ENCODE peak calls at places on chromosomes 12 and 14, in seven cellular contexts. One of them, this sample, is unnamed.

GRCh38 chr12:112350593-112351592 is 31.3 kb downstream of the HECTD4 start:
- DNase-seq in dorsolateral prefrontal cortex: no peak
- DNase-seq in A549: no peak
- DNase-seq in mucosa of descending colon: no peak
- DNase-seq in HFFc6: no peak
- DNase-seq in keratinocyte: no peak
- DNase-seq in GM12865: peak
- DNase-seq in this sample: peak

GRCh38 chr14:100278702-100279101 is 27.5 kb downstream of the SLC25A29 start:
- DNase-seq in keratinocyte: no peak
- DNase-seq in A549: no peak
- DNase-seq in HFFc6: peak
- DNase-seq in dorsolateral prefrontal cortex: no peak
- DNase-seq in mucosa of descending colon: no peak
- DNase-seq in GM12865: peak
- DNase-seq in this sample: peak

GRCh38 chr14:91029451-91030217 is 30.8 kb downstream of the RPS6KA5 start:
- DNase-seq in mucosa of descending colon: no peak
- DNase-seq in HFFc6: no peak
- DNase-seq in dorsolateral prefrontal cortex: no peak
- DNase-seq in GM12865: no peak
- DNase-seq in keratinocyte: no peak
- DNase-seq in A549: peak
- DNase-seq in this sample: no peak

GRCh38 chr12:58557156-58557555 is 363.1 kb downstream of the LRIG3 start:
- DNase-seq in dorsolateral prefrontal cortex: no peak
- DNase-seq in HFFc6: peak
- DNase-seq in GM12865: no peak
- DNase-seq in keratinocyte: no peak
- DNase-seq in mucosa of descending colon: no peak
- DNase-seq in A549: no peak
- DNase-seq in this sample: peak

GRCh38 chr12:57521475-57522018 is 1.1 kb upstream of the MBD6 start:
- DNase-seq in A549: peak
- DNase-seq in mucosa of descending colon: peak
- DNase-seq in dorsolateral prefrontal cortex: no peak
- DNase-seq in HFFc6: no peak
- DNase-seq in keratinocyte: no peak
- DNase-seq in GM12865: no peak
- DNase-seq in this sample: no peak

GRCh38 chr14:89279649-89280232 is 137.3 kb downstream of the FOXN3 start:
- DNase-seq in HFFc6: no peak
- DNase-seq in dorsolateral prefrontal cortex: no peak
- DNase-seq in keratinocyte: no peak
- DNase-seq in A549: no peak
- DNase-seq in GM12865: no peak
- DNase-seq in mucosa of descending colon: no peak
- DNase-seq in this sample: no peak

GRCh38 chr12:104793280-104793679 is 164.8 kb downstream of the SLC41A2 start:
- DNase-seq in GM12865: no peak
- DNase-seq in mucosa of descending colon: no peak
- DNase-seq in dorsolateral prefrontal cortex: no peak
- DNase-seq in HFFc6: peak
- DNase-seq in A549: no peak
- DNase-seq in keratinocyte: no peak
- DNase-seq in this sample: peak

GRCh38 chr12:116700066-116700465 is 37.8 kb downstream of the SPRING1 start:
- DNase-seq in A549: no peak
- DNase-seq in GM12865: no peak
- DNase-seq in mucosa of descending colon: no peak
- DNase-seq in keratinocyte: no peak
- DNase-seq in dorsolateral prefrontal cortex: no peak
- DNase-seq in HFFc6: peak
- DNase-seq in this sample: no peak

GRCh38 chr12:108194585-108194984 is 65.5 kb downstream of the WSCD2 start:
- DNase-seq in dorsolateral prefrontal cortex: no peak
- DNase-seq in mucosa of descending colon: no peak
- DNase-seq in A549: no peak
- DNase-seq in HFFc6: no peak
- DNase-seq in GM12865: no peak
- DNase-seq in keratinocyte: no peak
- DNase-seq in this sample: no peak

GRCh38 chr14:50477760-50478159 is 54.6 kb downstream of the MAP4K5 start:
- DNase-seq in GM12865: no peak
- DNase-seq in dorsolateral prefrontal cortex: no peak
- DNase-seq in keratinocyte: no peak
- DNase-seq in A549: no peak
- DNase-seq in HFFc6: no peak
- DNase-seq in mucosa of descending colon: no peak
- DNase-seq in this sample: no peak

DNA sequence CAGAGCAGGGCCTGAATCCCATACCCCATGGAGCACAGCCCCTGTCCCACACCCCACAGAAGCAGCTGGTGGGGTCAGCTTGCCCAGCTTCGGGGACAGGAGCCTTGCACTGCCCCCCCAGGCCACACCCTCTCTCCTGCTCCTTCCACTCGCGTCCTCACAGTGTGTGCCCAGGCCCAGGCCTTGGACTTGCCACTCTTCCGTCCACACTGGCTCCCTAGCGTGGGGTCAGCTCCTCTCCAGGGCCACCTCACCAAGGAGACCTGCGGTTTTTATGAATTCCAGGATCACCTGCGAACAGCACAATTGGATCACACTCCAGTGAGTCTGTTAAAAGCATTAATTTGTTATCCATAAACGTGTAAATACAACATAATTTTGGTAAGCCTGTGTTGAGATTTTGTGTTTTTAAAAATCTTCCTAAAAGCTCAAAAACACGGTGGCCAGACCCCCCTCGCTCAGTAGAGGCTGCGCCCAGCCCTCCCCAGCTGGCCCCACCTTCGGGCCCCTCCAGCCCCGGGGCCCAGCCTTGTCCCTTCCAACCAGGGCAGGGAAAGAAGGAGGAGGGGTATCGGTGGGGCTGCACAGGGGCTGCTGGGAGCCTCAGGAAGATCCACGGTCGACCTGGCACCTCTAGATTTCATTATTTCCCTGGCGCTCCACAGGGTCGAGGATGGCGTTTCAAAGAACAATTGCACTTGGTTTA is 12.0 kb downstream of the GALNT9 start:
- DNase-seq in keratinocyte: no peak
- DNase-seq in GM12865: no peak
- DNase-seq in A549: no peak
- DNase-seq in mucosa of descending colon: peak
- DNase-seq in dorsolateral prefrontal cortex: no peak
- DNase-seq in HFFc6: no peak
- DNase-seq in this sample: no peak
- TF ChIP-seq CTCF in keratinocyte: no peak
- TF ChIP-seq CTCF in GM12865: no peak
- TF ChIP-seq CTCF in A549: no peak
- TF ChIP-seq CTCF in mucosa of descending colon: no peak
- TF ChIP-seq CTCF in dorsolateral prefrontal cortex: no peak
- TF ChIP-seq CTCF in HFFc6: no peak
- TF ChIP-seq CTCF in this sample: no peak

GRCh38 chr12:130192667-130193345 is 30.5 kb downstream of the FZD10 start:
- DNase-seq in GM12865: no peak
- DNase-seq in A549: peak
- DNase-seq in mucosa of descending colon: no peak
- DNase-seq in keratinocyte: no peak
- DNase-seq in HFFc6: no peak
- DNase-seq in dorsolateral prefrontal cortex: no peak
- DNase-seq in this sample: no peak
- TF ChIP-seq CTCF in GM12865: no peak
- TF ChIP-seq CTCF in A549: no peak
- TF ChIP-seq CTCF in mucosa of descending colon: no peak
- TF ChIP-seq CTCF in keratinocyte: peak
- TF ChIP-seq CTCF in HFFc6: no peak
- TF ChIP-seq CTCF in dorsolateral prefrontal cortex: no peak
- TF ChIP-seq CTCF in this sample: no peak

GRCh38 chr14:102046337-102047278 is 40.2 kb downstream of the HSP90AA1 start:
- DNase-seq in dorsolateral prefrontal cortex: peak
- DNase-seq in A549: peak
- DNase-seq in HFFc6: peak
- DNase-seq in GM12865: peak
- DNase-seq in mucosa of descending colon: peak
- DNase-seq in keratinocyte: no peak
- DNase-seq in this sample: no peak
- TF ChIP-seq CTCF in dorsolateral prefrontal cortex: peak
- TF ChIP-seq CTCF in A549: peak
- TF ChIP-seq CTCF in HFFc6: peak
- TF ChIP-seq CTCF in GM12865: peak
- TF ChIP-seq CTCF in mucosa of descending colon: peak
- TF ChIP-seq CTCF in keratinocyte: peak
- TF ChIP-seq CTCF in this sample: peak

DNA sequence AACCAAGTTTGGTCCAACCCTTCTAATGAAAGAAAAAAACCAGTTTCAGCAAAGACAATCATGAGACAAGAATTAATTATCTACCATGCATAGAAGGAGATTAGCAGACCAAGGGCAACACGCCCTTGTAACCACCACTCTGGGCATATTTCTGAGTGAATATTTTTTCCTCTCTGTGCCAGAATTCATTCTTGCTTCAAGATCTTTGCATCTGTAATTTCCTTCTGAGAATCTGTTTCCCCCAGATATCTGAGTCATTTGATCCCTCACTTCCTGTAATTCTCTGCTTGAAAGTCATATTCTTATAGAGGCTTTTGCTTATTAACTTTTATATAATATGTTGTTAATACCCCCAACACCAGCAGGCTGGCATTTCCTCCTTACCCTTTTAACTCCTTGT is 243.7 kb downstream of the SLC16A7 start:
- DNase-seq in dorsolateral prefrontal cortex: no peak
- DNase-seq in HFFc6: no peak
- DNase-seq in GM12865: no peak
- DNase-seq in keratinocyte: no peak
- DNase-seq in A549: no peak
- DNase-seq in mucosa of descending colon: no peak
- DNase-seq in this sample: no peak
- TF ChIP-seq CTCF in dorsolateral prefrontal cortex: no peak
- TF ChIP-seq CTCF in HFFc6: no peak
- TF ChIP-seq CTCF in GM12865: no peak
- TF ChIP-seq CTCF in keratinocyte: no peak
- TF ChIP-seq CTCF in A549: no peak
- TF ChIP-seq CTCF in mucosa of descending colon: no peak
- TF ChIP-seq CTCF in this sample: no peak

GRCh38 chr12:50182461-50182860 is 15.3 kb upstream of the CERS5 start:
- DNase-seq in mucosa of descending colon: no peak
- DNase-seq in dorsolateral prefrontal cortex: no peak
- DNase-seq in A549: no peak
- DNase-seq in GM12865: no peak
- DNase-seq in keratinocyte: no peak
- DNase-seq in HFFc6: no peak
- DNase-seq in this sample: no peak
- TF ChIP-seq CTCF in mucosa of descending colon: no peak
- TF ChIP-seq CTCF in dorsolateral prefrontal cortex: no peak
- TF ChIP-seq CTCF in A549: peak
- TF ChIP-seq CTCF in GM12865: no peak
- TF ChIP-seq CTCF in keratinocyte: no peak
- TF ChIP-seq CTCF in HFFc6: peak
- TF ChIP-seq CTCF in this sample: no peak

DNA sequence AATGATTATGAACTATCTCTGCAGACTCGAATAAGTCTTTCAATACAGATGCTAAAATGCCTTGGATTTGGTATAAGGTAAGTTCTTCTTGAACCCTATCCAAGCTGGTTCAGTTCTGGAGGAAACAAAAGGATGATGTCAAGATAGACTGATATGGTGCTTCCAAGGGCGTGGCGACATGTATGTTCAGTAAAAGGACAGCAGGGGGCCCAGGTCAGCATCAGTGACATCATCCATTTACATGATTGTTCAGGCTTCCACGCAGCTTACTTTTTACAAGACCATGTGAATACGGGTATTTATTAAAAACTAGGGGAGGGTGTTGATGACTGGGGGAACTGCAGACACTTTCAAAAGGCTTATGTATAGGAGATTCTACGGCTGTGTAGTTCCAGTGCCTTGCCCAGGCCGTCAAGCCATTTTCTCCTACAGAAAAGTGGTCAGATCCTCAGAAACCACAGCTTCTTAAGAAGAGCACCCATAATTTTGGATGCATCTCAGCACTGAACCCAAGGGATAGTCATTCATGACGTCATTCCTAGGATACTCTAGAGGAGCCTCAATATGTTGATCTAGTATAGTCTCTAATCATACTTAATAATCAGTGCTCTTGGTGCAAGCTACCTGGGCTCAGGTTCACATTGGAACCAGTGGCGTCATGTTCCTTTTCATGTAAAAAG is 527.7 kb downstream of the FUT8 start:
- DNase-seq in A549: peak
- DNase-seq in dorsolateral prefrontal cortex: no peak
- DNase-seq in HFFc6: no peak
- DNase-seq in mucosa of descending colon: no peak
- DNase-seq in GM12865: peak
- DNase-seq in keratinocyte: no peak
- DNase-seq in this sample: no peak
- TF ChIP-seq CTCF in A549: no peak
- TF ChIP-seq CTCF in dorsolateral prefrontal cortex: no peak
- TF ChIP-seq CTCF in HFFc6: peak
- TF ChIP-seq CTCF in mucosa of descending colon: no peak
- TF ChIP-seq CTCF in GM12865: peak
- TF ChIP-seq CTCF in keratinocyte: peak
- TF ChIP-seq CTCF in this sample: no peak

DNA sequence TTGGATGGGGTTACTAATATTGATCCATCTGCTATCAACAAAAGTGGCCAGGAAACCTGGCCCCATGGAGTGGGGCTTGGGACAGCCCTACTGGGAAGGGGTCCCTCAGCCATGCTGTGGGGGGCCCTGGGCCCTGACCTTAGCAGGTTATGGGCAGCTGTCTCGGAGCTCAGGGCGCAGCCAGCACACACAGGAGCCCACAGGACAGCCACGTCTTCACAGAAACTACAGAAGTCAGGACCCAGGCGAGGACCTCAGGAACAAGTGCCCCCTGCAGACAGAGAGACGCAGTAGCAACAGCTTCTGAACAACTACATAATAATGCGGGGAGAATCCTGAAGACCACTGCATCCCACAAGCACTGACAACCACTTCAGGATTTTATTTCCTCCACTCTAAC is 11.9 kb upstream of the FKBP11 start:
- DNase-seq in GM12865: no peak
- DNase-seq in HFFc6: no peak
- DNase-seq in A549: peak
- DNase-seq in dorsolateral prefrontal cortex: no peak
- DNase-seq in keratinocyte: no peak
- DNase-seq in mucosa of descending colon: no peak
- DNase-seq in this sample: no peak
- TF ChIP-seq CTCF in GM12865: no peak
- TF ChIP-seq CTCF in HFFc6: no peak
- TF ChIP-seq CTCF in A549: peak
- TF ChIP-seq CTCF in dorsolateral prefrontal cortex: no peak
- TF ChIP-seq CTCF in keratinocyte: no peak
- TF ChIP-seq CTCF in mucosa of descending colon: no peak
- TF ChIP-seq CTCF in this sample: peak

GRCh38 chr12:38053655-38054464 is 262.7 kb upstream of the ALG10B start:
- DNase-seq in HFFc6: no peak
- DNase-seq in keratinocyte: no peak
- DNase-seq in mucosa of descending colon: no peak
- DNase-seq in dorsolateral prefrontal cortex: no peak
- DNase-seq in GM12865: no peak
- DNase-seq in A549: peak
- DNase-seq in this sample: no peak
- TF ChIP-seq CTCF in HFFc6: no peak
- TF ChIP-seq CTCF in keratinocyte: no peak
- TF ChIP-seq CTCF in mucosa of descending colon: no peak
- TF ChIP-seq CTCF in dorsolateral prefrontal cortex: no peak
- TF ChIP-seq CTCF in GM12865: no peak
- TF ChIP-seq CTCF in A549: peak
- TF ChIP-seq CTCF in this sample: no peak

This sample was measured in BJ.